ENCODE peak calls at places on chromosomes 11 and 22, in eight cellular contexts. S, W, A, U, B, G, P and N are unnamed samples.

GRCh38 chr22:21082248-21082647 is 36.5 kb downstream of the LRRC74B start:
- DNase-seq in W (no peak), B (no peak), P (no peak), S (no peak), A (no peak), U (no peak), G (no peak), N (no peak)

GRCh38 chr11:78291754-78292108 is 103.0 kb downstream of the USP35 start:
- DNase-seq in A (no peak), U (no peak), S (no peak), P (no peak), B (no peak), G (no peak), W (no peak), N (no peak)

GRCh38 chr11:78259777-78260470 is 71.2 kb downstream of the USP35 start:
- DNase-seq in B (no peak), G (no peak), W (no peak), P (no peak), U (no peak), A (no peak), S (no peak), N (no peak)

GRCh38 chr22:26852176-26852575 is 194.8 kb downstream of the MIAT start:
- DNase-seq in B (no peak), G (no peak), P (no peak), A (no peak), U (peak; percentile 13), W (no peak), S (peak; percentile 89), N (no peak)

GRCh38 chr11:1129666-1130160 is 28.0 kb upstream of the MUC5AC start:
- DNase-seq in P (no peak), B (no peak), U (no peak), S (no peak), A (no peak), G (no peak), W (peak; percentile 30), N (peak; percentile 13)

GRCh38 chr11:7072401-7073028 is 16.3 kb upstream of the RBMXL2 start:
- DNase-seq in A (no peak), B (no peak), G (no peak), P (no peak), S (no peak), W (no peak), U (no peak), N (no peak)

GRCh38 chr11:127106142-127106541 is 105.6 kb upstream of the KIRREL3 start:
- DNase-seq in G (no peak), W (no peak), A (no peak), S (peak; percentile 28), B (no peak), U (no peak), P (no peak), N (no peak)

GRCh38 chr11:22730319-22730718 is 63.9 kb downstream of the GAS2 start:
- DNase-seq in U (no peak), B (no peak), W (no peak), G (peak; percentile 2), S (no peak), A (no peak), P (no peak), N (no peak)

GRCh38 chr11:76752321-76753175 is 30.6 kb upstream of the TSKU start:
- DNase-seq in W (peak; percentile 91), U (peak; percentile 94), B (no peak), G (no peak), P (peak; percentile 87), A (peak; percentile 77), S (no peak), N (peak; percentile 90)

GRCh38 chr11:111932605-111932938 is 4.6 kb upstream of the DIXDC1 start:
- DNase-seq in W (no peak), A (no peak), S (no peak), B (no peak), P (no peak), G (no peak), U (no peak), N (no peak)

GRCh38 chr22:27581241-27581640 is 220.3 kb downstream of the MN1 start:
- DNase-seq in S (no peak), B (no peak), U (no peak), A (no peak), P (no peak), G (no peak), W (no peak), N (no peak)

GRCh38 chr11:105368711-105369110 is 229.1 kb upstream of the CARD18 start:
- DNase-seq in G (no peak), B (no peak), S (peak; percentile 11), W (no peak), A (no peak), U (no peak), P (no peak), N (no peak)

GRCh38 chr22:26845016-26845728 is 187.8 kb downstream of the MIAT start:
- DNase-seq in W (no peak), U (peak; percentile 38), G (no peak), A (no peak), S (no peak), B (no peak), P (no peak), N (no peak)

GRCh38 chr11:18721576-18722292 is 4.3 kb downstream of the IGSF22 start:
- DNase-seq in A (no peak), B (peak; percentile 75), S (peak; percentile 86), W (no peak), G (peak; percentile 48), U (peak; percentile 67), P (no peak), N (peak; percentile 73)

GRCh38 chr11:76025068-76025467 is 181.2 kb downstream of the WNT11 start:
- DNase-seq in G (no peak), W (no peak), A (no peak), S (no peak), U (no peak), B (no peak), P (no peak), N (no peak)

GRCh38 chr11:34528072-34528471 is 14.5 kb upstream of the ELF5 start:
- DNase-seq in P (no peak), W (no peak), G (no peak), A (no peak), B (no peak), S (no peak), U (no peak), N (no peak)

GRCh38 chr11:59983212-59983611 is 19.4 kb downstream of the OOSP4A start:
- DNase-seq in B (no peak), A (no peak), G (no peak), W (no peak), S (no peak), U (no peak), P (no peak), N (no peak)

GRCh38 chr11:93229876-93230275 is 32.1 kb upstream of the SLC36A4 start:
- DNase-seq in S (no peak), A (no peak), B (no peak), W (no peak), G (no peak), U (no peak), P (no peak), N (no peak)

GRCh38 chr11:48096588-48097525 is 116.5 kb downstream of the PTPRJ start:
- DNase-seq in U (peak; percentile 44), B (no peak), A (no peak), W (no peak), S (peak; percentile 61), P (no peak), G (no peak), N (no peak)

GRCh38 chr11:48093323-48093722 is 113.0 kb downstream of the PTPRJ start:
- DNase-seq in P (no peak), G (no peak), B (no peak), U (no peak), S (no peak), W (no peak), A (no peak), N (no peak)

GRCh38 chr11:48095779-48096470 is 115.6 kb downstream of the PTPRJ start:
- DNase-seq in G (no peak), A (peak; percentile 63), B (no peak), P (no peak), W (no peak), S (no peak), U (peak; percentile 54), N (no peak)

GRCh38 chr11:48093795-48094642 is 113.7 kb downstream of the PTPRJ start:
- DNase-seq in P (no peak), A (peak; percentile 53), U (no peak), B (no peak), W (no peak), S (no peak), G (no peak), N (peak; percentile 42)

DNA sequence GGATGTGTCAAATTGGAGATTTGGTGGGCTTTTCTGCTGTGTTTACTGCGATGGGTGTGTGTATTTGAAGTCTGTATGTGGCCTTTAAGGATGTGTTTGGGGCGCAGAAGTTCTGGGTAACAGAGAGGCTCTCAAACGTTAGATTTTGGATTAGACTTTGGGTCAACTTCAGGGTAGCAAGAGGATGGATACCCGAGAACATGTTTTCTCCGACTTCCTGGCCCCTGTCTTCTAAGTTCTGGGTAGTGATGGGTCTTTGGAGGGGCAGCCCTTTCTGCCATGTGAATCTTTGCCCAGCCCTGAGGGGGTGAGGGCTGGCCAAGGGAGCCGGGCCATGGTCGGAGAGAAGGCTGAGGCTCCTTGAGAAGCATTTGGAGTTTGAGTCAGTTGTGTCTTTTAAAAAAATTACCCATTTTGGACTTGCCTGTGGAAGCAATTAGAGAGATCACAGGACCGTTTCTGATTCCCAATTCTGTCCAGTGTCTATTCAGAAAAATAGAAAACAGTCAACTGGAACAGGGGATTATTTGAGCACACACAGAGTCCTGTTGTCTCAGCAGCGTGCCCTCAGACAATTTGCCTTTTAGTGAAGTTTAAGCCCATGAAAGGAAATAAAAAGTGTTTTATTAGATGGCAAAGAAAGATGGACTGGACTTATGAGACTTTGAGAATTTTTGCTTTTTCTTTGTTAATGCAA is 114.4 kb downstream of the PTPRJ start:
- DNase-seq in A (no peak), P (no peak), S (no peak), W (no peak), U (no peak), G (no peak), B (no peak), N (no peak)
- H3K4me1 ChIP-seq in A (no peaks in the 10 kb centered on the region), P (peaks cover 3% of the 10 kb centered on the region), S (peaks cover 25% of the 10 kb centered on the region), W (no peaks in the 10 kb centered on the region), U (peaks cover 26% of the 10 kb centered on the region), G (peaks cover 35% of the 10 kb centered on the region), B (peaks cover 85% of the 10 kb centered on the region), N (peaks cover 8% of the 10 kb centered on the region)

GRCh38 chr22:39343259-39344045 is 6.3 kb upstream of the SYNGR1 start:
- DNase-seq in G (peak; percentile 69), U (no peak), S (peak; percentile 88), P (no peak), W (peak; percentile 68), A (peak; percentile 46), B (peak; percentile 65), N (peak; percentile 61)
- H3K4me3 ChIP-seq in G (no peak overlapping the region), U (no peak overlapping the region), S (no peak overlapping the region), P (no peak overlapping the region), W (no peak overlapping the region), A (no peak overlapping the region), B (no peak overlapping the region), N (no peak overlapping the region)

GRCh38 chr11:64687641-64688533 is 35.1 kb downstream of the NRXN2 start:
- DNase-seq in B (no peak), A (peak; percentile 24), P (no peak), W (no peak), G (no peak), U (no peak), S (no peak), N (no peak)
- H3K27ac ChIP-seq in B (no peak overlapping the region), A (peak overlapping the region; percentile 82), P (no peak overlapping the region), W (no peak overlapping the region), G (no peak overlapping the region), U (peak overlapping the region; percentile 49), S (no peak overlapping the region), N (no peak overlapping the region)

DNA sequence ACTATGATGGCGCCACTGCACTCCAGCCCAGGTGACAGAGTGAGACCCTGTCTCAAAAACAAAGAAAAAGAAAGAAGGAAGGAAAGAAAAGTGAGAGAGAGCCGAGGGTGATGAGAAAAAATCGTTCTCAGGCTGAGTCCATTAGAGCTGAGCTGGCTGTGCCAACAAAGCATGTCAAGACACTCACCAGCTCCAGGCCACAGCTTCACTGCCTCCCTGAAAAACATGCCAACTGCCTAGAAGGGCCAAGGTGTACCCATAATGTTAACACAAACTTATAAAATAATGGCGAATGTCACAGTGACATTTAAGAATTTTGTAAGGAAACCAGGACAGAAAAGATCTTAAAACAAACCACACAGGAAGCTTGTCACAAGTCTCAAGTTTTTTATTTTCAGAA is 5.2 kb downstream of the TMEM121B start:
- DNase-seq in S (no peak), B (no peak), W (no peak), U (no peak), G (no peak), P (no peak), A (no peak), N (no peak)
- H3K4me1 ChIP-seq in S (peaks cover 16% of the 10 kb centered on the region), B (peaks cover 5% of the 10 kb centered on the region), W (no peaks in the 10 kb centered on the region), U (peaks cover 18% of the 10 kb centered on the region), G (peaks cover 34% of the 10 kb centered on the region), P (no peaks in the 10 kb centered on the region), A (peaks cover 8% of the 10 kb centered on the region), N (no peaks in the 10 kb centered on the region)